ENCODE peak calls at places on chromosomes 5 and 9, in four cellular contexts. O is K562, W is HepG2, M is GM12878. T is an unnamed sample.

GRCh38 chr9:121564861-121565260 is 65.2 kb upstream of the GGTA1 start:
- DNase-seq in O (no peak), W (no peak), M (no peak), T (no peak)

GRCh38 chr9:91677822-91678221 is 254.2 kb upstream of the NFIL3 start:
- DNase-seq in O (no peak), W (no peak), M (no peak), T (no peak)

GRCh38 chr9:127545196-127546124 is 66.6 kb upstream of the STXBP1 start:
- DNase-seq in O (peak; percentile 33), W (peak; percentile 96), M (no peak), T (no peak)

GRCh38 chr9:111597852-111598729 is 1.4 kb downstream of the PTGR1 start:
- DNase-seq in O (peak; percentile 27), W (peak; percentile 55), M (no peak), T (peak; percentile 63)

GRCh38 chr5:38931731-38932130 is 85.9 kb downstream of the OSMR start:
- DNase-seq in O (no peak), W (no peak), M (no peak), T (no peak)

GRCh38 chr5:80191991-80192398 is 63.9 kb downstream of the SERINC5 start:
- DNase-seq in O (no peak), W (no peak), M (no peak), T (peak; percentile 31)

GRCh38 chr5:111153483-111153882 is 61.3 kb downstream of the WDR36 start:
- DNase-seq in O (no peak), W (no peak), M (no peak), T (no peak)

GRCh38 chr5:370311-370958 is 48.9 kb downstream of the AHRR start:
- DNase-seq in O (no peak), W (no peak), M (no peak), T (peak; percentile 32)

GRCh38 chr9:33818832-33819500 is 2.0 kb downstream of the UBE2R2 start:
- DNase-seq in O (no peak), W (no peak), M (no peak), T (no peak)

GRCh38 chr5:151094861-151095260 is 14.0 kb upstream of the TNIP1 start:
- DNase-seq in O (no peak), W (no peak), M (no peak), T (no peak)

GRCh38 chr5:40171971-40172370 is 507.7 kb upstream of the PTGER4 start:
- DNase-seq in O (no peak), W (no peak), M (no peak), T (no peak)

GRCh38 chr5:58475404-58475803 is 15.5 kb upstream of the PLK2 start:
- DNase-seq in O (no peak), W (no peak), M (no peak), T (no peak)

GRCh38 chr9:114138537-114138936 is 16.8 kb upstream of the COL27A1 start:
- DNase-seq in O (no peak), W (no peak), M (no peak), T (no peak)

GRCh38 chr5:40386293-40386692 is 293.4 kb upstream of the PTGER4 start:
- DNase-seq in O (no peak), W (no peak), M (peak; percentile 62), T (no peak)

GRCh38 chr5:112142769-112143270 is 276.3 kb downstream of the EPB41L4A start:
- DNase-seq in O (no peak), W (no peak), M (peak; percentile 77), T (no peak)

GRCh38 chr9:137199411-137200121 is 975 bp downstream of the TPRN start:
- DNase-seq in O (no peak), W (no peak), M (no peak), T (peak; percentile 58)

GRCh38 chr9:100222674-100223073 is 123.6 kb downstream of the INVS start:
- DNase-seq in O (no peak), W (no peak), M (no peak), T (no peak)

GRCh38 chr9:117081641-117082317 is 333.1 kb downstream of the ASTN2 start:
- DNase-seq in O (no peak), W (no peak), M (no peak), T (no peak)

GRCh38 chr5:157219491-157220271 is 39.0 kb downstream of the ITK start:
- DNase-seq in O (no peak), W (no peak), M (peak; percentile 50), T (no peak)

GRCh38 chr5:56012281-56012963 is 17.7 kb upstream of the IL6ST start:
- DNase-seq in O (no peak), W (peak; percentile 90), M (no peak), T (no peak)

GRCh38 chr9:136787690-136788400 is 3.3 kb upstream of the TMEM141 start:
- DNase-seq in O (peak; percentile 64), W (peak; percentile 81), M (no peak), T (no peak)

GRCh38 chr9:104319198-104319597 is 184.9 kb upstream of the OR13F1 start:
- DNase-seq in O (no peak), W (no peak), M (no peak), T (no peak)

GRCh38 chr9:115157245-115157674 is 39.3 kb upstream of the TNC start:
- DNase-seq in O (no peak), W (no peak), M (no peak), T (no peak)

GRCh38 chr9:78539904-78540303 is 243.0 kb downstream of the PSAT1 start:
- DNase-seq in O (no peak), W (no peak), M (no peak), T (no peak)

GRCh38 chr5:176901260-176902101 is 2.3 kb upstream of the HK3 start:
- DNase-seq in O (no peak), W (no peak), M (peak; percentile 54), T (no peak)

GRCh38 chr5:107705390-107706014 is 34.8 kb upstream of the EFNA5 start:
- DNase-seq in O (no peak), W (no peak), M (no peak), T (no peak)

GRCh38 chr9:110997847-110998246 is 40.4 kb downstream of the LPAR1 start:
- DNase-seq in O (no peak), W (no peak), M (no peak), T (no peak)

GRCh38 chr5:62341783-62342475 is 35.9 kb downstream of the KIF2A start:
- DNase-seq in O (no peak), W (no peak), M (no peak), T (no peak)

GRCh38 chr9:128550770-128551651 is 1.4 kb upstream of the SPTAN1 start:
- DNase-seq in O (no peak), W (no peak), M (no peak), T (no peak)

GRCh38 chr9:112751059-112751795 is 667 bp downstream of the SNX30 start:
- DNase-seq in O (peak; percentile 41), W (peak; percentile 78), M (no peak), T (peak; percentile 25)

GRCh38 chr9:137311971-137312851 is 10.1 kb upstream of the NRARP start:
- DNase-seq in O (no peak), W (no peak), M (no peak), T (no peak)

GRCh38 chr5:172334196-172334595 is 50.6 kb upstream of the UBTD2 start:
- DNase-seq in O (no peak), W (no peak), M (no peak), T (peak; percentile 17)

GRCh38 chr5:132487095-132487428 is 3.5 kb downstream of the IRF1 start:
- DNase-seq in O (no peak), W (no peak), M (no peak), T (no peak)

GRCh38 chr9:77030045-77030444 is 10.6 kb downstream of the FOXB2 start:
- DNase-seq in O (no peak), W (no peak), M (no peak), T (no peak)

GRCh38 chr5:174355208-174355612 is 309.7 kb downstream of the NSG2 start:
- DNase-seq in O (no peak), W (no peak), M (no peak), T (no peak)

GRCh38 chr5:83077662-83078261 is 415 bp downstream of the XRCC4 start:
- DNase-seq in O (peak; percentile 18), W (peak; percentile 64), M (no peak), T (no peak)

GRCh38 chr9:113918697-113919390 is 42.7 kb downstream of the ZNF618 start:
- DNase-seq in O (no peak), W (no peak), M (no peak), T (peak; percentile 32)

DNA sequence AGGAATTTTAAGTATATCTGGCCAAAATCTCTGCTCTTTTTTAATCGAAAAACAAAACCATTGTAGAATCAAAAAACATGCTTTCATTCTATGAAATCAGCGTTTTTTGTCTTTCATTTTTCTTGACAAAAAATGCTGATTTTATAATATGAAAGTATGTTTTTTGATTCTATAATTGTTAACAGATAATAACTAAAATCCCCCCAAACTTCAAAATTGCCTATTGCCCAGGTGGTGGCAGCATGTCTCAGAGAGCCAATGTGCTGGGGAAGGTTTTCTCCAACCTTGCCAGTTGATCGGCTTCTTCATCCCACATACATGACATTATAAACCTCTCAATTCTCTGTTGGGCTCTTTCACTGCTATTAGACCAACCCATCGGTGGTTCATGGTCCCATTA is 5.1 kb upstream of the SMIM15 start:
- DNase-seq in O (no peak), W (no peak), M (no peak), T (no peak)
- TF ChIP-seq CBX5 in O (no peak), W (no peak), M (no peak), T (no peak)

DNA sequence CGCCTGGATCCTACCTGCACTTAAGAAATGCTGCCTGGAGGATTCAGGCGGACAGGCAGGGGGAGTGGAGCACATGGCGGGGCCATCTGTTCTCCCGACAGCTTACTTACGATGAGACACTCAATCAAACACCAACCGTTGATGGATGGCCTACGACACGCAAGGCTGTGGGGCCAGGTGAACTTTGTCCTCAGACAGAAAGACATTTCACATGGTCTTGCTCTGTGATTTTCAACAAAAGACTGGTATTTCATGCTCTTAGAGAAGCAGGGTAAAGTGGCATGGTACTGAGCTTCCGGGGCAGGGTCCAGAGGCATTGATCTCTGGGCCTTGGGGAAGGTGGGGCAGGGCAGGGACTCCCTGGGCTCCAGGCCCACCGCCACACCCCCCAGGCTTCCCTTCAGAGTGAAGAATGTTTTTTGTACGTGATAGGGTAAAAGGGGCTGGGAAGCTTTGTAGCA is 9.1 kb upstream of the OLFM1 start:
- DNase-seq in O (no peak), W (no peak), M (no peak), T (no peak)
- TF ChIP-seq CBX5 in O (no peak), W (no peak), M (no peak), T (no peak)

GRCh38 chr9:35490910-35491465 is 1.1 kb downstream of the RUSC2 start:
- DNase-seq in O (no peak), W (no peak), M (no peak), T (no peak)
- TF ChIP-seq CBX5 in O (no peak), W (no peak), M (no peak), T (no peak)

DNA sequence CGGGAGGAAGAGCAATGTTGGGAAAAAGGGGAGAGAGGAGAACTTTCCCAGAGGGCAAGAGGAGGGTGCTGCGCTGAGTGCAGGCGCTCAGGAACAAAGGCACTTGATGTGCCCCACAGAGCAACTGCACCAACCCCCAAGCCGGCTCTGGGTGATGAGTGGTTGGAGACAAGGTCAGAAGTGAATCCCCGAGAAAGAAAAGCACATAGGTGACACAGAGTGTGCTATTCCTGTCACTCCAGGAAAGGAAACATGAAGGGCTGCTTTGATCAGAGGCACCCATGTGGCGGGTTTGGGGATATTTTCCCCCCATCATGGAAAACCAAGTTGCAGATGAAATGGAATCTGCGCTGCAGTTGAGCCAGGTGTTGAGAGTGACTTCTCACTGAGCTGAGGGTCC is 20.7 kb upstream of the SLC25A48 start:
- DNase-seq in O (no peak), W (no peak), M (no peak), T (no peak)
- TF ChIP-seq CBX5 in O (no peak), W (no peak), M (no peak), T (no peak)

GRCh38 chr5:120298981-120299380 is 165.1 kb upstream of the PRR16 start:
- DNase-seq in O (no peak), W (no peak), M (no peak), T (no peak)

GRCh38 chr5:120306331-120306730 is 157.8 kb upstream of the PRR16 start:
- DNase-seq in O (no peak), W (no peak), M (no peak), T (no peak)

GRCh38 chr5:120304653-120305052 is 159.4 kb upstream of the PRR16 start:
- DNase-seq in O (no peak), W (no peak), M (no peak), T (no peak)
- TF ChIP-seq CBX5 in O (no peak), W (no peak), M (no peak), T (no peak)

T was measured in H1.